ENCODE peak calls at places on chromosomes 1 and 21, in seven cellular contexts. One of them, this sample, is unnamed.

GRCh38 chr1:175824079-175824478 is 80.7 kb upstream of the TNR start:
- DNase-seq in hippocampal formation: no peak
- DNase-seq in NCI-H524: peak
- DNase-seq in GM12891: no peak
- DNase-seq in activated CD4-positive, alpha-beta T cell treated with anti-CD3 and anti-CD28 coated beads, Interleukin-2, amount 50 U/mL, for 4 hours: no peak
- DNase-seq in progenitor cell of endocrine pancreas: no peak
- DNase-seq in PC-9: no peak
- DNase-seq in this sample: no peak

GRCh38 chr1:205602118-205602517 is 29.7 kb downstream of the ELK4 start:
- DNase-seq in GM12891: no peak
- DNase-seq in progenitor cell of endocrine pancreas: no peak
- DNase-seq in activated CD4-positive, alpha-beta T cell treated with anti-CD3 and anti-CD28 coated beads, Interleukin-2, amount 50 U/mL, for 4 hours: no peak
- DNase-seq in NCI-H524: no peak
- DNase-seq in hippocampal formation: no peak
- DNase-seq in PC-9: no peak
- DNase-seq in this sample: no peak

GRCh38 chr21:45992311-45993209 is 11.0 kb downstream of the COL6A1 start:
- DNase-seq in progenitor cell of endocrine pancreas: no peak
- DNase-seq in GM12891: no peak
- DNase-seq in hippocampal formation: no peak
- DNase-seq in NCI-H524: no peak
- DNase-seq in activated CD4-positive, alpha-beta T cell treated with anti-CD3 and anti-CD28 coated beads, Interleukin-2, amount 50 U/mL, for 4 hours: no peak
- DNase-seq in PC-9: no peak
- DNase-seq in this sample: no peak

GRCh38 chr1:233614173-233614742 is 352 bp downstream of the KCNK1 start:
- DNase-seq in GM12891: peak
- DNase-seq in activated CD4-positive, alpha-beta T cell treated with anti-CD3 and anti-CD28 coated beads, Interleukin-2, amount 50 U/mL, for 4 hours: no peak
- DNase-seq in PC-9: peak
- DNase-seq in hippocampal formation: peak
- DNase-seq in NCI-H524: peak
- DNase-seq in progenitor cell of endocrine pancreas: peak
- DNase-seq in this sample: peak

GRCh38 chr1:202713110-202713509 is 2.9 kb upstream of the SYT2 start:
- DNase-seq in hippocampal formation: no peak
- DNase-seq in GM12891: no peak
- DNase-seq in PC-9: peak
- DNase-seq in NCI-H524: no peak
- DNase-seq in activated CD4-positive, alpha-beta T cell treated with anti-CD3 and anti-CD28 coated beads, Interleukin-2, amount 50 U/mL, for 4 hours: no peak
- DNase-seq in progenitor cell of endocrine pancreas: no peak
- DNase-seq in this sample: no peak

GRCh38 chr1:20439282-20439681 is 46.7 kb downstream of the CAMK2N1 start:
- DNase-seq in NCI-H524: no peak
- DNase-seq in GM12891: no peak
- DNase-seq in activated CD4-positive, alpha-beta T cell treated with anti-CD3 and anti-CD28 coated beads, Interleukin-2, amount 50 U/mL, for 4 hours: no peak
- DNase-seq in hippocampal formation: no peak
- DNase-seq in PC-9: no peak
- DNase-seq in progenitor cell of endocrine pancreas: no peak
- DNase-seq in this sample: no peak

GRCh38 chr1:22786719-22787489 is 76.3 kb downstream of the EPHB2 start:
- DNase-seq in activated CD4-positive, alpha-beta T cell treated with anti-CD3 and anti-CD28 coated beads, Interleukin-2, amount 50 U/mL, for 4 hours: no peak
- DNase-seq in GM12891: no peak
- DNase-seq in NCI-H524: no peak
- DNase-seq in hippocampal formation: no peak
- DNase-seq in PC-9: no peak
- DNase-seq in progenitor cell of endocrine pancreas: no peak
- DNase-seq in this sample: no peak

GRCh38 chr1:106676021-106676420 is 380.5 kb upstream of the PRMT6 start:
- DNase-seq in hippocampal formation: no peak
- DNase-seq in NCI-H524: no peak
- DNase-seq in GM12891: no peak
- DNase-seq in progenitor cell of endocrine pancreas: no peak
- DNase-seq in activated CD4-positive, alpha-beta T cell treated with anti-CD3 and anti-CD28 coated beads, Interleukin-2, amount 50 U/mL, for 4 hours: no peak
- DNase-seq in PC-9: no peak
- DNase-seq in this sample: no peak

GRCh38 chr1:177355575-177355974 is 184.8 kb downstream of the BRINP2 start:
- DNase-seq in progenitor cell of endocrine pancreas: peak
- DNase-seq in activated CD4-positive, alpha-beta T cell treated with anti-CD3 and anti-CD28 coated beads, Interleukin-2, amount 50 U/mL, for 4 hours: no peak
- DNase-seq in GM12891: no peak
- DNase-seq in hippocampal formation: peak
- DNase-seq in PC-9: no peak
- DNase-seq in NCI-H524: no peak
- DNase-seq in this sample: no peak

GRCh38 chr21:46154155-46154954 is 1.0 kb downstream of the FTCD start:
- DNase-seq in progenitor cell of endocrine pancreas: no peak
- DNase-seq in GM12891: no peak
- DNase-seq in NCI-H524: no peak
- DNase-seq in hippocampal formation: no peak
- DNase-seq in PC-9: no peak
- DNase-seq in activated CD4-positive, alpha-beta T cell treated with anti-CD3 and anti-CD28 coated beads, Interleukin-2, amount 50 U/mL, for 4 hours: no peak
- DNase-seq in this sample: no peak

GRCh38 chr1:17729248-17729647 is 25.9 kb upstream of the ACTL8 start:
- DNase-seq in PC-9: no peak
- DNase-seq in hippocampal formation: no peak
- DNase-seq in NCI-H524: no peak
- DNase-seq in progenitor cell of endocrine pancreas: no peak
- DNase-seq in activated CD4-positive, alpha-beta T cell treated with anti-CD3 and anti-CD28 coated beads, Interleukin-2, amount 50 U/mL, for 4 hours: no peak
- DNase-seq in GM12891: no peak
- DNase-seq in this sample: no peak

GRCh38 chr1:52063192-52063591 is 7.1 kb downstream of the BTF3L4 start:
- DNase-seq in hippocampal formation: no peak
- DNase-seq in NCI-H524: no peak
- DNase-seq in progenitor cell of endocrine pancreas: no peak
- DNase-seq in GM12891: no peak
- DNase-seq in activated CD4-positive, alpha-beta T cell treated with anti-CD3 and anti-CD28 coated beads, Interleukin-2, amount 50 U/mL, for 4 hours: no peak
- DNase-seq in PC-9: no peak
- DNase-seq in this sample: no peak

GRCh38 chr1:222276062-222276461 is 271.8 kb downstream of the HHIPL2 start:
- DNase-seq in hippocampal formation: no peak
- DNase-seq in progenitor cell of endocrine pancreas: no peak
- DNase-seq in PC-9: no peak
- DNase-seq in activated CD4-positive, alpha-beta T cell treated with anti-CD3 and anti-CD28 coated beads, Interleukin-2, amount 50 U/mL, for 4 hours: no peak
- DNase-seq in NCI-H524: peak
- DNase-seq in GM12891: no peak
- DNase-seq in this sample: no peak

GRCh38 chr1:68149110-68149798 is 83.1 kb downstream of the WLS start:
- DNase-seq in NCI-H524: no peak
- DNase-seq in PC-9: no peak
- DNase-seq in activated CD4-positive, alpha-beta T cell treated with anti-CD3 and anti-CD28 coated beads, Interleukin-2, amount 50 U/mL, for 4 hours: no peak
- DNase-seq in hippocampal formation: no peak
- DNase-seq in progenitor cell of endocrine pancreas: no peak
- DNase-seq in GM12891: no peak
- DNase-seq in this sample: no peak

GRCh38 chr1:158046726-158047510 is 53.5 kb downstream of the KIRREL1 start:
- DNase-seq in NCI-H524: no peak
- DNase-seq in progenitor cell of endocrine pancreas: no peak
- DNase-seq in activated CD4-positive, alpha-beta T cell treated with anti-CD3 and anti-CD28 coated beads, Interleukin-2, amount 50 U/mL, for 4 hours: no peak
- DNase-seq in GM12891: no peak
- DNase-seq in PC-9: no peak
- DNase-seq in hippocampal formation: no peak
- DNase-seq in this sample: no peak

GRCh38 chr1:155360051-155360450 is 39.4 kb downstream of the RUSC1 start:
- DNase-seq in GM12891: no peak
- DNase-seq in progenitor cell of endocrine pancreas: no peak
- DNase-seq in PC-9: no peak
- DNase-seq in NCI-H524: no peak
- DNase-seq in hippocampal formation: no peak
- DNase-seq in activated CD4-positive, alpha-beta T cell treated with anti-CD3 and anti-CD28 coated beads, Interleukin-2, amount 50 U/mL, for 4 hours: no peak
- DNase-seq in this sample: no peak

GRCh38 chr1:15100369-15101111 is 53.0 kb upstream of the TMEM51 start:
- DNase-seq in hippocampal formation: no peak
- DNase-seq in PC-9: peak
- DNase-seq in activated CD4-positive, alpha-beta T cell treated with anti-CD3 and anti-CD28 coated beads, Interleukin-2, amount 50 U/mL, for 4 hours: peak
- DNase-seq in NCI-H524: peak
- DNase-seq in GM12891: peak
- DNase-seq in progenitor cell of endocrine pancreas: peak
- DNase-seq in this sample: no peak

GRCh38 chr1:232767381-232768074 is 37.7 kb upstream of the MAP10 start:
- DNase-seq in NCI-H524: no peak
- DNase-seq in GM12891: no peak
- DNase-seq in activated CD4-positive, alpha-beta T cell treated with anti-CD3 and anti-CD28 coated beads, Interleukin-2, amount 50 U/mL, for 4 hours: peak
- DNase-seq in progenitor cell of endocrine pancreas: no peak
- DNase-seq in hippocampal formation: no peak
- DNase-seq in PC-9: no peak
- DNase-seq in this sample: peak

GRCh38 chr1:212228591-212229119 is 56.6 kb upstream of the PPP2R5A start:
- DNase-seq in progenitor cell of endocrine pancreas: no peak
- DNase-seq in activated CD4-positive, alpha-beta T cell treated with anti-CD3 and anti-CD28 coated beads, Interleukin-2, amount 50 U/mL, for 4 hours: no peak
- DNase-seq in hippocampal formation: no peak
- DNase-seq in NCI-H524: no peak
- DNase-seq in GM12891: no peak
- DNase-seq in PC-9: no peak
- DNase-seq in this sample: no peak

GRCh38 chr1:2796890-2797740 is 4.4 kb downstream of the TTC34 start:
- DNase-seq in progenitor cell of endocrine pancreas: no peak
- DNase-seq in GM12891: no peak
- DNase-seq in activated CD4-positive, alpha-beta T cell treated with anti-CD3 and anti-CD28 coated beads, Interleukin-2, amount 50 U/mL, for 4 hours: no peak
- DNase-seq in hippocampal formation: no peak
- DNase-seq in PC-9: no peak
- DNase-seq in NCI-H524: no peak
- DNase-seq in this sample: no peak

GRCh38 chr1:117500584-117500983 is 105.3 kb upstream of the TENT5C start:
- DNase-seq in hippocampal formation: no peak
- DNase-seq in NCI-H524: no peak
- DNase-seq in progenitor cell of endocrine pancreas: no peak
- DNase-seq in GM12891: no peak
- DNase-seq in activated CD4-positive, alpha-beta T cell treated with anti-CD3 and anti-CD28 coated beads, Interleukin-2, amount 50 U/mL, for 4 hours: no peak
- DNase-seq in PC-9: no peak
- DNase-seq in this sample: no peak

GRCh38 chr1:87170151-87170550 is 158.5 kb upstream of the LMO4 start:
- DNase-seq in NCI-H524: no peak
- DNase-seq in GM12891: no peak
- DNase-seq in PC-9: no peak
- DNase-seq in hippocampal formation: no peak
- DNase-seq in activated CD4-positive, alpha-beta T cell treated with anti-CD3 and anti-CD28 coated beads, Interleukin-2, amount 50 U/mL, for 4 hours: no peak
- DNase-seq in progenitor cell of endocrine pancreas: no peak
- DNase-seq in this sample: no peak

GRCh38 chr1:172585348-172585747 is 52.4 kb downstream of the SUCO start:
- DNase-seq in progenitor cell of endocrine pancreas: no peak
- DNase-seq in GM12891: no peak
- DNase-seq in activated CD4-positive, alpha-beta T cell treated with anti-CD3 and anti-CD28 coated beads, Interleukin-2, amount 50 U/mL, for 4 hours: no peak
- DNase-seq in PC-9: no peak
- DNase-seq in NCI-H524: no peak
- DNase-seq in hippocampal formation: no peak
- DNase-seq in this sample: no peak

This sample was measured in T1000.